ENCODE peak calls at places on chromosomes 13 and 19, in eight cellular contexts. P is breast epithelium, E is heart left ventricle, S is IMR-90, C is K562, F is stomach, R is lower leg skin, M is transverse colon. W is an unnamed sample.

GRCh38 chr19:12867120-12868099 is 13.8 kb downstream of the DNASE2 start:
- DNase-seq in P (peak), E (peak), S (peak), C (peak), F (peak), R (no peak), M (peak), W (no peak)

GRCh38 chr19:3576696-3577443 is 4.1 kb downstream of the HMG20B start:
- DNase-seq in P (no peak), E (peak), S (peak), C (peak), F (peak), R (no peak), M (peak), W (peak)

GRCh38 chr19:42412661-42413076 is 14.5 kb downstream of the LIPE start:
- DNase-seq in P (no peak), E (no peak), S (no peak), C (no peak), F (no peak), R (no peak), M (no peak), W (no peak)

GRCh38 chr13:75473472-75473871 is 8.5 kb downstream of the TBC1D4 start:
- DNase-seq in P (no peak), E (no peak), S (no peak), C (no peak), F (no peak), R (no peak), M (no peak), W (no peak)

GRCh38 chr13:45178349-45179142 is 22.3 kb downstream of the KCTD4 start:
- DNase-seq in P (no peak), E (no peak), S (peak), C (no peak), F (no peak), R (no peak), M (no peak), W (no peak)

GRCh38 chr19:45739498-45740439 is 6.5 kb downstream of the MEIOSIN start:
- DNase-seq in P (no peak), E (no peak), S (no peak), C (peak), F (no peak), R (no peak), M (no peak), W (no peak)

GRCh38 chr13:100659578-100659977 is 15.0 kb downstream of the TMTC4 start:
- DNase-seq in P (no peak), E (no peak), S (no peak), C (no peak), F (no peak), R (no peak), M (no peak), W (no peak)

GRCh38 chr13:106105153-106105552 is 430.3 kb downstream of the EFNB2 start:
- DNase-seq in P (no peak), E (no peak), S (peak), C (no peak), F (no peak), R (no peak), M (no peak), W (no peak)

GRCh38 chr19:31963741-31964140 is 381.7 kb upstream of the ZNF507 start:
- DNase-seq in P (no peak), E (peak), S (no peak), C (no peak), F (no peak), R (no peak), M (no peak), W (peak)

GRCh38 chr19:13986348-13986904 is 19.7 kb downstream of the RFX1 start:
- DNase-seq in P (peak), E (peak), S (peak), C (no peak), F (peak), R (peak), M (peak), W (peak)

GRCh38 chr13:113934576-113934975 is 39.3 kb downstream of the C13orf46 start:
- DNase-seq in P (no peak), E (no peak), S (no peak), C (no peak), F (no peak), R (peak), M (peak), W (no peak)

GRCh38 chr19:4976412-4977298 is 7.7 kb downstream of the KDM4B start:
- DNase-seq in P (peak), E (peak), S (peak), C (no peak), F (peak), R (peak), M (peak), W (peak)

GRCh38 chr19:4518345-4519171 is at the start of gene PLIN4:
- DNase-seq in P (peak), E (peak), S (peak), C (no peak), F (peak), R (no peak), M (peak), W (no peak)

GRCh38 chr13:45278096-45278645 is 62.8 kb downstream of the TPT1 start:
- DNase-seq in P (no peak), E (no peak), S (no peak), C (no peak), F (no peak), R (no peak), M (no peak), W (no peak)

GRCh38 chr13:57286511-57287098 is 119.6 kb downstream of the PRR20E start:
- DNase-seq in P (no peak), E (no peak), S (no peak), C (no peak), F (no peak), R (no peak), M (no peak), W (no peak)

GRCh38 chr13:35720690-35721554 is 244.4 kb upstream of the MAB21L1 start:
- DNase-seq in P (no peak), E (peak), S (peak), C (peak), F (peak), R (peak), M (peak), W (peak)

GRCh38 chr19:3506384-3507340 is 551 bp downstream of the FZR1 start:
- DNase-seq in P (peak), E (no peak), S (no peak), C (peak), F (peak), R (peak), M (peak), W (peak)

GRCh38 chr19:16143399-16144215 is at the start of gene HSH2D:
- DNase-seq in P (peak), E (peak), S (no peak), C (no peak), F (peak), R (peak), M (peak), W (peak)

GRCh38 chr19:45090598-45090997 is 2.4 kb upstream of the PPP1R37 start:
- DNase-seq in P (no peak), E (no peak), S (no peak), C (no peak), F (no peak), R (no peak), M (no peak), W (no peak)

GRCh38 chr13:102680842-102681725 is 13.8 kb downstream of the METTL21C start:
- DNase-seq in P (no peak), E (no peak), S (peak), C (no peak), F (no peak), R (no peak), M (no peak), W (no peak)

GRCh38 chr13:40665061-40665753 is 1.2 kb downstream of the FOXO1 start:
- DNase-seq in P (peak), E (peak), S (no peak), C (peak), F (peak), R (peak), M (peak), W (peak)

GRCh38 chr19:51458899-51459592 is 792 bp upstream of the SIGLEC8 start:
- DNase-seq in P (no peak), E (no peak), S (no peak), C (no peak), F (peak), R (peak), M (no peak), W (no peak)

GRCh38 chr13:45180713-45181601 is 19.9 kb downstream of the KCTD4 start:
- DNase-seq in P (no peak), E (no peak), S (peak), C (no peak), F (no peak), R (no peak), M (no peak), W (no peak)

GRCh38 chr13:107866666-107867623 is 348.4 kb downstream of the LIG4 start:
- DNase-seq in P (no peak), E (peak), S (peak), C (peak), F (no peak), R (no peak), M (no peak), W (no peak)

GRCh38 chr13:31320946-31321345 is 121.2 kb downstream of the B3GLCT start:
- DNase-seq in P (no peak), E (no peak), S (no peak), C (no peak), F (no peak), R (no peak), M (no peak), W (no peak)

GRCh38 chr19:41426952-41427646 is at the start of gene B3GNT8:
- DNase-seq in P (peak), E (peak), S (peak), C (peak), F (peak), R (peak), M (peak), W (peak)

GRCh38 chr19:6061420-6062130 is 48.7 kb downstream of the RFX2 start:
- DNase-seq in P (peak), E (peak), S (no peak), C (no peak), F (no peak), R (peak), M (peak), W (no peak)

GRCh38 chr13:48112896-48113525 is 18.1 kb upstream of the MED4 start:
- DNase-seq in P (no peak), E (no peak), S (peak), C (no peak), F (no peak), R (no peak), M (no peak), W (no peak)

GRCh38 chr19:45442927-45443461 is 19.3 kb upstream of the ERCC1 start:
- DNase-seq in P (peak), E (peak), S (peak), C (peak), F (peak), R (peak), M (peak), W (peak)

GRCh38 chr19:12789904-12790619 is 1.2 kb upstream of the JUNB start:
- DNase-seq in P (peak), E (peak), S (peak), C (peak), F (peak), R (peak), M (peak), W (peak)

GRCh38 chr13:31749929-31750328 is 10.6 kb downstream of the RXFP2 start:
- DNase-seq in P (no peak), E (no peak), S (peak), C (no peak), F (no peak), R (no peak), M (no peak), W (no peak)

GRCh38 chr19:517721-518136 is 10.4 kb downstream of the TPGS1 start:
- DNase-seq in P (no peak), E (no peak), S (no peak), C (no peak), F (no peak), R (no peak), M (no peak), W (no peak)

GRCh38 chr19:516884-517424 is 9.7 kb downstream of the TPGS1 start:
- DNase-seq in P (no peak), E (no peak), S (no peak), C (no peak), F (no peak), R (no peak), M (no peak), W (no peak)

GRCh38 chr19:519449-519865 is 12.1 kb upstream of the CDC34 start:
- DNase-seq in P (no peak), E (no peak), S (no peak), C (no peak), F (no peak), R (no peak), M (no peak), W (no peak)

GRCh38 chr19:522726-523125 is 8.8 kb upstream of the CDC34 start:
- DNase-seq in P (no peak), E (no peak), S (no peak), C (no peak), F (no peak), R (no peak), M (no peak), W (no peak)

DNA sequence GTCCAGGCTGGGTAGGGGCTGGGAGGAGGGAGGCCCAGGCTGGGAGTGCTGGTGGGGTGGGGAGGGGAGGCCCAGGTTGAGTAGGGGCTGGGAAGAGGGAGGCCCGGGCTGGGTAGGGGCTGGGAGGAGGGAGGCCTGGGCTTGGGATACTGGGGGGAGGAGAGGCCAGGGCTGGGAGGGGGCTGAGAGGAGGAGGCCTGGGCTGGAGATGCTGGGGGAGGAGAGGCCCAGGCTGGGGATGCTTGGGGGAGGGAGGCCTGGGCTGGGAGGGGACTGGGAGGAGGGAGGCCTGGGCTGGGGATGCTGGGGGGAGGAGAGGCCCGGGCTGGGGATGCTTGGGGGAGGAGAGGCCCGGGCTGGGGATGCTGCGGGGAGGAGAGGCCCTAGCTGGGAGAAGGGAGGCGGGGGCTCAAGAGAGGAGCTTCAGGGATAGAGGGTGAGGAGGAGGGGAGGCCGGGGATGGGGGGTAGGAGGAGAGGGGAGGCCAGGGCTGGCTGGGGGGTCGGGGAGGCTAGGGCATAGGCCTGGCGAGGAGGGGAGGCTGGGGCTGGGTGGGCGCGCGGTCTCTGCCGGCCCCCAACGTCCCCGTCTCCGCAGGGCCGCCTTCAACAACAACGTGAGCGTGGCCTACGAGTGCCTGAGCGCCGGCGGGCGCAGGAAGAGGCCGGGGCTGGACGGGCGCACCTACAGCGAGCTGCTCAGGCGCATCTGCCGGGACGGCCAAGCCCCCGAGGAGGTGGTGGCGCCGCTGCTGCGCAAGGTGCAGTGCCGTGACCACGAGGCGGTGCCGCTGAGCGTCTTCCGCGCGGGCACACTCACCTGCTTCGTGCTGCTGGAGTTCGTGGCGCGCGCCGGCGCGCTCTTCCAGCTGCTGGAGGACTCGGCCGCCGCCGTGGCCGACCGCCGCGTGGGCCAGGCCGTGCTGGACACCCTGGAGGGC is 11.3 kb downstream of the TPGS1 start:
- DNase-seq in P (no peak), E (no peak), S (peak), C (peak), F (no peak), R (no peak), M (peak), W (no peak)
- TF ChIP-seq CTCF in P (no peak), E (no peak), S (no peak), C (no peak), F (no peak), R (no peak), M (no peak), W (no peak)

DNA sequence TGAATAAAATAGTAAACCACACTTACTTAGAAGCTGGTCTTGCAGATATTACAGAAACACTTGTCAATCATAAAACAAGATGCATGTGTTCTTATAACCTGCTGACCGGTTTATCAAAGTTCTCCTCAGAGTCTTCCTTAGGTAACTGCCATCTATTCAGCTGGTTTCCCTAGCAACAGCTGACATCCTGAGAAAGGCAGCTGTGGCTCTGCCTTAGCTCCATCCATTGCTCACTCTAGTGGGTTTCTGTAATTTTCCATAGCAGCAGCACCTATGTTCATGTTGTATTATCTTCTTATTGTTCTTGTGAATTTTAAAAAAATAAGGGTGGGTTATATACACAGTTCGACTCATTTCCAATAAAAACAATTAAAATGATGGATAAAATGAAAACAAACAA is 87.8 kb downstream of the RAP2A start:
- DNase-seq in P (no peak), E (no peak), S (no peak), C (no peak), F (no peak), R (no peak), M (no peak), W (no peak)
- TF ChIP-seq POLR2A in P (no peak), E (no peak), S (no peak), C (no peak), F (no peak), R (no peak), M (no peak), W (no peak)

GRCh38 chr19:49442354-49442753 is 1.0 kb upstream of the SLC17A7 start:
- DNase-seq in P (peak), E (no peak), S (no peak), C (no peak), F (no peak), R (peak), M (peak), W (no peak)

GRCh38 chr19:49441210-49441959 is at the start of gene SLC17A7:
- DNase-seq in P (no peak), E (peak), S (no peak), C (peak), F (no peak), R (peak), M (peak), W (no peak)

GRCh38 chr19:49441960-49442350 is 628 bp upstream of the SLC17A7 start:
- DNase-seq in P (no peak), E (no peak), S (no peak), C (no peak), F (no peak), R (no peak), M (no peak), W (no peak)

GRCh38 chr19:49439841-49440240 is 1.5 kb downstream of the SLC17A7 start:
- DNase-seq in P (no peak), E (no peak), S (no peak), C (no peak), F (no peak), R (no peak), M (no peak), W (no peak)

DNA sequence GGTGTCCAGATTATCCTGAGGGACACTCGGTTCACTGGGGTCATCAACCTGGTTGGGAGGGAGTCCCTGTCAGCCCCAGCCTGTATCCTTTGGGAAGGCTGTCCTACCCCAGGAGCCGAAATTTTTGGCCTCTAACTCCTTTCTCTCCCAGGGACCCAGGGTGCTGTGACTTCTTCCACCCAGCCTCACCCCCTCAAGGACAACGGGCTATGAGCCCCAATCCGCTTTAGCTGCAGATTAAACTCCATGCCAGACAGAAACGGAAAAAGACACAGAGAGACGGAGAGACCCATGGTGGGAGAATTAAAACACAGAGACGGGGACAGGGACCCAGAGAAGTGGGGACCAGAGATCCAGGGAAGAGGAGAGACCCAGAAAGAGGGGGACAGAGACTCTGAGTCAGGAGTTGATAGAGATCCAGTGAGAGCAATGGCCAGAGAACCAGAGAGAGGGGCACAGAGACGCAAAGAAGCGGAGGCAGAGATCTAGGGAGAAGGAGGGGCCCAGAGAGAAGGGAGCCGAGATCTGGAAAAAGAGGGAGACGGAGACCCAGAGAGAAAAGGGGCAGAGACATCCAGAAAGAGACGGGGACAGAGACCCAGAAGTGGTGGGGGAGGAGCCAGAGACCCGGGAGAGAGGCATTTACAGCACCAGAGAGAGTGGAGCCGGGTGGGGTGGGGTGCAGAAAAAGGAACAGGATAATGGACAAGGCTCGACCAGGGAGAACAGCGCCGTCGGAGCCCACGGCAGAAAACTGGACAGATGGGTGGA is 703 bp downstream of the SLC17A7 start:
- DNase-seq in P (no peak), E (no peak), S (no peak), C (no peak), F (no peak), R (no peak), M (no peak), W (peak)
- H3K4me3 ChIP-seq in P (peak), E (peak), S (no peak), C (peak), F (peak), R (no peak), M (peak), W (peak)

GRCh38 chr13:46345866-46346265 is 41.2 kb downstream of the RUBCNL start:
- DNase-seq in P (no peak), E (no peak), S (no peak), C (no peak), F (no peak), R (no peak), M (no peak), W (no peak)

GRCh38 chr13:46347277-46347676 is 39.8 kb downstream of the RUBCNL start:
- DNase-seq in P (no peak), E (no peak), S (no peak), C (no peak), F (no peak), R (no peak), M (no peak), W (no peak)

GRCh38 chr13:46345400-46345799 is 41.7 kb downstream of the RUBCNL start:
- DNase-seq in P (peak), E (no peak), S (no peak), C (no peak), F (no peak), R (no peak), M (no peak), W (no peak)

GRCh38 chr13:46350003-46350402 is 37.0 kb downstream of the RUBCNL start:
- DNase-seq in P (no peak), E (no peak), S (no peak), C (no peak), F (no peak), R (no peak), M (no peak), W (no peak)

GRCh38 chr13:46348976-46349375 is 38.1 kb downstream of the RUBCNL start:
- DNase-seq in P (no peak), E (no peak), S (no peak), C (no peak), F (no peak), R (no peak), M (no peak), W (no peak)
- TF ChIP-seq CTCF in P (no peak), E (no peak), S (no peak), C (no peak), F (no peak), R (no peak), M (no peak), W (no peak)

DNA sequence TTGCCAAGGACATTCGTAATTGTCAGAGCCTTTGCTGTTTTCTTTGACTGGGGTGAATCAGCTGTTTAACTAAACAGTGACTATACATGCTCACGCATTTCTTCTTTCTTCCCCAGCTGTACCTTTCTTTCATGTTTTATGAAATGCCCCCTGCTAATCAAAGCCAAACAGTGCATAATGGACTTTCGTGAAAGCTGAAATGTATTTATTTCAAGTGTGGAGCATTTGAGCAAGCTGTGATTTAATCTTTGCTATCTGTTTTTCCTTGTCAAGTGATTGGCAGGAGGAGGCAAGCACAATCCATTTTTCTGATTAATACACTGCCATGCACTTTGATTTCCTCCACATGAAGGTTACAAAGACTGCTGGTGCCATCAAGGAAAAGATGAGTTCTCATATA is 831.7 kb upstream of the SPRY2 start:
- DNase-seq in P (no peak), E (no peak), S (no peak), C (no peak), F (no peak), R (no peak), M (no peak), W (no peak)
- TF ChIP-seq POLR2A in P (no peak), E (no peak), S (no peak), C (no peak), F (no peak), R (no peak), M (no peak), W (no peak)